ENCODE peak calls at places on chromosomes 11 and 22, in five cellular contexts. D is lung, L is fibroblast of pulmonary artery, G is choroid plexus epithelial cell, I is uterus. X is an unnamed sample.

GRCh38 chr11:32069361-32070058 is 21.4 kb upstream of the RCN1 start:
- DNase-seq in D (no peak), L (no peak), G (no peak), I (no peak), X (peak)

GRCh38 chr22:26432619-26433311 is 3.7 kb downstream of the ASPHD2 start:
- DNase-seq in D (no peak), L (no peak), G (no peak), I (no peak), X (peak)

GRCh38 chr11:95156133-95156731 is 66.6 kb downstream of the ENDOD1 start:
- DNase-seq in D (no peak), L (no peak), G (no peak), I (no peak), X (no peak)

GRCh38 chr22:43169310-43170130 is 17.4 kb downstream of the TTLL12 start:
- DNase-seq in D (no peak), L (no peak), G (no peak), I (no peak), X (no peak)

GRCh38 chr11:43712676-43713075 is 32.1 kb downstream of the HSD17B12 start:
- DNase-seq in D (no peak), L (no peak), G (no peak), I (no peak), X (no peak)

GRCh38 chr11:22878039-22878438 is 17.8 kb upstream of the CCDC179 start:
- DNase-seq in D (no peak), L (no peak), G (no peak), I (no peak), X (no peak)

GRCh38 chr11:57391546-57391945 is 1.1 kb upstream of the PRG2 start:
- DNase-seq in D (no peak), L (no peak), G (no peak), I (no peak), X (no peak)

GRCh38 chr11:86183694-86184093 is 60.9 kb upstream of the EED start:
- DNase-seq in D (no peak), L (peak), G (peak), I (no peak), X (no peak)

GRCh38 chr11:113373981-113374560 is 13.5 kb upstream of the ANKK1 start:
- DNase-seq in D (no peak), L (peak), G (no peak), I (no peak), X (no peak)

GRCh38 chr11:110952150-110952549 is 239.9 kb upstream of the ARHGAP20 start:
- DNase-seq in D (no peak), L (no peak), G (no peak), I (no peak), X (no peak)

GRCh38 chr22:49353185-49353584 is 474.5 kb downstream of the BRD1 start:
- DNase-seq in D (no peak), L (no peak), G (no peak), I (no peak), X (no peak)

GRCh38 chr11:57776101-57776511 is 14.5 kb downstream of the CTNND1 start:
- DNase-seq in D (peak), L (peak), G (peak), I (no peak), X (no peak)

GRCh38 chr11:5712507-5712906 is 22.9 kb downstream of the TRIM22 start:
- DNase-seq in D (no peak), L (peak), G (peak), I (no peak), X (no peak)
- TF ChIP-seq CTCF in D (no peak), L (peak), G (peak), I (no peak), X (peak)

GRCh38 chr22:39010946-39011625 is 3.0 kb upstream of the APOBEC3C start:
- DNase-seq in D (no peak), L (no peak), G (no peak), I (no peak), X (no peak)

GRCh38 chr22:39012525-39013516 is 1.2 kb upstream of the APOBEC3C start:
- DNase-seq in D (no peak), L (peak), G (no peak), I (peak), X (no peak)

GRCh38 chr22:39016592-39016991 is 2.5 kb downstream of the APOBEC3C start:
- DNase-seq in D (no peak), L (no peak), G (no peak), I (no peak), X (no peak)

GRCh38 chr22:39017596-39018365 is 3.1 kb upstream of the APOBEC3D start:
- DNase-seq in D (no peak), L (no peak), G (no peak), I (no peak), X (no peak)

GRCh38 chr22:39013923-39014722 is at the start of gene APOBEC3C:
- DNase-seq in D (peak), L (peak), G (peak), I (peak), X (peak)
- TF ChIP-seq CTCF in D (no peak), L (peak), G (peak), I (no peak), X (no peak)

GRCh38 chr11:37747121-37747520 is 1149.1 kb upstream of the RAG2 start:
- DNase-seq in D (no peak), L (no peak), G (no peak), I (no peak), X (no peak)
- TF ChIP-seq CTCF in D (no peak), L (no peak), G (no peak), I (no peak), X (no peak)

DNA sequence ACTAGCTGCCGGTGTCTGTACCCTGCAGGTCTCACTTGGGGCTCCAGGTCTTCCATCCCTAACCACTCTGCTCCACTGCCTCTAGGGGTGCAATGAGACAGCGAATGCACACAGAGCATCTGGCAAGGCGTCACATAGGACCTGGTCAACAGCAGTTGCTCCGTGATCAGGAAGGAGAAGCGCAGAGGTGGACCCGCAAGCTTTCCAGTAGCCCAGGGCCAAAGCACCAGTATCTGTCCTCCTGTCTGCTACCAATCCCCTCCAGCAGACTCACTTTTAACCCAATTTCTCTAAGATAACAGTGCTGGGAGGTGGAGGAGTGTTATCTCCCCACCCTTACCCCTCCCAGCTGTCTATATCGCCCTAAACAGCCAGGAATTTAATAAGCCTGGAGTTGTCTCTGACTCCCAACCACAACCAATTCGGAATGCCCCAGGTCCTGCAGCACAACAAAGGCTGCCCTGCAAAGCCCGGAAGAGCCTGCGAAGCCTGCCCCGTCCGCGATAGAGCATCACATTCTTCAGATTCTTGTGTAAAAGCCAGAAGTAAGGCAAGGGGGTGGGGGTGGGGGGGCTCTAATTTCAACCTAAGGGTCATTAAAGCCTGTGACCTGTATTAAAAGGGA is 19.3 kb downstream of the MYH9 start:
- DNase-seq in D (no peak), L (peak), G (peak), I (no peak), X (no peak)
- TF ChIP-seq CTCF in D (peak), L (peak), G (peak), I (no peak), X (no peak)

GRCh38 chr22:39927544-39927943 is 26.7 kb downstream of the GRAP2 start:
- DNase-seq in D (no peak), L (no peak), G (no peak), I (no peak), X (no peak)
- TF ChIP-seq CTCF in D (no peak), L (peak), G (peak), I (no peak), X (no peak)

X was measured in GM13976.